ENCODE peak calls at places on chromosomes 13 and 19, in four cellular contexts. J, T, P and C are unnamed samples.

GRCh38 chr19:30225615-30226463 is 146.3 kb upstream of the ZNF536 start:
- DNase-seq in J (peak; percentile 8), P (no peak), T (no peak), C (no peak)

GRCh38 chr13:22642088-22642487 is 538.7 kb upstream of the SGCG start:
- DNase-seq in J (no peak), P (no peak), T (no peak), C (no peak)

GRCh38 chr13:65836066-65836465 is 1394.1 kb downstream of the PCDH9 start:
- DNase-seq in J (no peak), T (no peak), P (no peak), C (peak; percentile 44)

GRCh38 chr13:40589285-40590109 is 76.9 kb downstream of the FOXO1 start:
- DNase-seq in J (no peak), T (peak; percentile 11), P (peak; percentile 58), C (peak; percentile 94)

GRCh38 chr13:43879323-43880181 is at the start of the genes CCDC122 and LACC1:
- DNase-seq in J (peak; percentile 79), P (peak; percentile 90), T (peak; percentile 75), C (peak; percentile 79)

GRCh38 chr13:20121154-20121515 is 39.7 kb downstream of the GJA3 start:
- DNase-seq in P (no peak), T (no peak), J (no peak), C (no peak)

GRCh38 chr13:19596960-19597361 is 35.6 kb upstream of the TPTE2 start:
- DNase-seq in P (no peak), J (no peak), T (peak; percentile 77), C (no peak)

GRCh38 chr19:2315818-2316353 is 7.9 kb upstream of the LINGO3 start:
- DNase-seq in P (peak; percentile 81), T (peak; percentile 43), J (peak; percentile 49), C (peak; percentile 48)

GRCh38 chr19:48745208-48745995 is 1.3 kb downstream of the IZUMO1 start:
- DNase-seq in T (peak; percentile 80), P (peak; percentile 60), J (peak; percentile 56), C (peak; percentile 56)

GRCh38 chr19:40689339-40690049 is 957 bp downstream of the NUMBL start:
- DNase-seq in T (no peak), P (peak; percentile 56), J (no peak), C (peak; percentile 14)

GRCh38 chr13:49586717-49587116 is 1.4 kb upstream of the RCBTB1 start:
- DNase-seq in T (no peak), P (no peak), J (no peak), C (no peak)

GRCh38 chr13:66506979-66507378 is 723.2 kb downstream of the PCDH9 start:
- DNase-seq in T (no peak), P (no peak), J (no peak), C (no peak)

GRCh38 chr13:99063178-99063577 is 85.3 kb upstream of the DOCK9 start:
- DNase-seq in P (no peak), T (no peak), J (no peak), C (no peak)

GRCh38 chr19:17121736-17122293 is 46.2 kb downstream of the MYO9B start:
- DNase-seq in P (no peak), J (no peak), T (no peak), C (no peak)

GRCh38 chr13:94196426-94196825 is 283.1 kb downstream of the DCT start:
- DNase-seq in J (no peak), T (no peak), P (no peak), C (no peak)

GRCh38 chr13:47459512-47459911 is 541.6 kb downstream of the SUCLA2 start:
- DNase-seq in J (no peak), T (no peak), P (no peak), C (no peak)

GRCh38 chr13:33180009-33180804 is 105.3 kb downstream of the STARD13 start:
- DNase-seq in J (no peak), T (no peak), P (no peak), C (no peak)

GRCh38 chr19:6006896-6007295 is 29.0 kb upstream of the RANBP3 start:
- DNase-seq in T (no peak), J (no peak), P (no peak), C (no peak)

GRCh38 chr13:40503966-40504591 is 162.4 kb downstream of the FOXO1 start:
- DNase-seq in P (no peak), J (peak; percentile 54), T (peak; percentile 90), C (peak; percentile 99)

GRCh38 chr13:30142502-30143211 is 164.7 kb downstream of the KATNAL1 start:
- DNase-seq in P (no peak), J (peak; percentile 78), T (peak; percentile 39), C (peak; percentile 80)

GRCh38 chr13:108993346-108993745 is 363.9 kb downstream of the MYO16 start:
- DNase-seq in P (no peak), J (no peak), T (no peak), C (no peak)

GRCh38 chr19:9205506-9206113 is 13.8 kb downstream of the OR7D4 start:
- DNase-seq in T (peak; percentile 32), P (peak; percentile 58), J (peak; percentile 70), C (peak; percentile 58)

GRCh38 chr13:111505175-111505777 is 184.8 kb downstream of the TEX29 start:
- DNase-seq in T (peak; percentile 27), J (no peak), P (no peak), C (no peak)

GRCh38 chr13:51257187-51257586 is 35.0 kb downstream of the FAM124A start:
- DNase-seq in P (no peak), J (no peak), T (no peak), C (no peak)

GRCh38 chr13:87671031-87671823 is at the start of gene SLITRK5:
- DNase-seq in P (peak; percentile 62), J (peak; percentile 84), T (peak; percentile 81), C (peak; percentile 52)

GRCh38 chr13:99501952-99502310 is 659 bp downstream of the TM9SF2 start:
- DNase-seq in J (peak; percentile 37), T (peak; percentile 3), P (peak; percentile 38), C (peak; percentile 48)

GRCh38 chr19:28456264-28456663 is 756.7 kb downstream of the UQCRFS1 start:
- DNase-seq in T (no peak), P (no peak), J (no peak), C (no peak)

GRCh38 chr13:99416411-99417121 is 84.7 kb upstream of the TM9SF2 start:
- DNase-seq in J (no peak), T (no peak), P (no peak), C (no peak)

GRCh38 chr19:32318884-32319520 is 26.4 kb upstream of the ZNF507 start:
- DNase-seq in T (peak; percentile 68), J (peak; percentile 20), P (no peak), C (no peak)

GRCh38 chr19:5789886-5790572 is 934 bp downstream of the DUS3L start:
- DNase-seq in P (no peak), T (no peak), J (no peak), C (no peak)

GRCh38 chr13:33794576-33794975 is 23.4 kb upstream of the RFC3 start:
- DNase-seq in P (no peak), J (no peak), T (no peak), C (peak; percentile 11)

GRCh38 chr19:34224996-34225658 is 29.2 kb upstream of the GARRE1 start:
- DNase-seq in T (no peak), P (no peak), J (no peak), C (no peak)

GRCh38 chr13:114007566-114007965 is 33.7 kb upstream of the C13orf46 start:
- DNase-seq in T (no peak), J (peak; percentile 1), P (peak; percentile 1), C (no peak)

GRCh38 chr13:52949744-52950143 is 78.9 kb upstream of the OLFM4 start:
- DNase-seq in P (peak; percentile 47), J (peak; percentile 60), T (no peak), C (no peak)

DNA sequence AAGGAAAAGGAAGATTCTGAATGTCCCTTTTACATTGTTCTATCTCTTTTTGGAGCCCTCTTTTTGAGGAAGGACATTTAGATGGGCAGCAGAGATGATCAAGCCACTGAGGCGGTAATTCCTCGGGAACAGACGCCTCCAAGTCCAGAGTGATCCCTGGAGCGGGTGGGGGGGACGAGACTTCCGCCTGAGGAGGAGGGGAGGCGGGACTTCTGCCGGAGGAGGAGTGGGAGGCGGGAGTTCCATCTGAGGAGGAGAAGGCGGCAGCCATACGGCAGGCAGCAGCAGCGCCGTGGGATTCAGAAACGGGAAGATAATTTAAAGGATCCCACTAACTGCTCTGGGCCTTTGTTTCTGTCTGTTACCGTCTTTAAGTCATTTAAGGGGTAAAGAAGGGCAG is 37.6 kb upstream of the CD177 start:
- DNase-seq in P (no peak), T (no peak), J (no peak), C (no peak)
- TF ChIP-seq POLR2A in P (no peak), T (no peak), J (no peak), C (no peak)

GRCh38 chr19:55082023-55082851 is 6.6 kb downstream of the EPS8L1 start:
- DNase-seq in P (no peak), T (peak; percentile 62), J (no peak), C (peak; percentile 70)

GRCh38 chr19:55080121-55080914 is 4.6 kb downstream of the EPS8L1 start:
- DNase-seq in P (peak; percentile 74), T (peak; percentile 89), J (peak; percentile 51), C (peak; percentile 47)

GRCh38 chr19:55079400-55080038 is 3.9 kb downstream of the EPS8L1 start:
- DNase-seq in J (no peak), T (no peak), P (no peak), C (no peak)

GRCh38 chr19:55081773-55082022 is 6.0 kb downstream of the EPS8L1 start:
- DNase-seq in P (no peak), J (no peak), T (no peak), C (no peak)

GRCh38 chr19:55080915-55081772 is 5.5 kb downstream of the EPS8L1 start:
- DNase-seq in J (peak; percentile 70), T (peak; percentile 89), P (peak; percentile 83), C (peak; percentile 89)
- TF ChIP-seq POLR2A in J (no peak), T (peak; percentile 21), P (no peak), C (no peak)

GRCh38 chr19:3358919-3359849 is 7.2 kb upstream of the NFIC start:
- DNase-seq in T (no peak), P (peak; percentile 82), J (peak; percentile 72), C (no peak)
- TF ChIP-seq POLR2A in T (peak; percentile 4), P (no peak), J (no peak), C (no peak)

GRCh38 chr19:7622933-7623685 is 6.2 kb downstream of the XAB2 start:
- DNase-seq in J (no peak), T (no peak), P (no peak), C (no peak)
- TF ChIP-seq POLR2A in J (no peak), T (no peak), P (no peak), C (no peak)